ENCODE peak calls at places on chromosomes 3 and 15, in four cellular contexts. T, F, H and G are unnamed samples.

GRCh38 chr3:123404391-123404790 is 44.5 kb downstream of the ADCY5 start:
- DNase-seq in T (no peak), F (no peak), H (no peak), G (no peak)

GRCh38 chr15:94677202-94677790 is 445.9 kb downstream of the MCTP2 start:
- DNase-seq in T (no peak), F (no peak), H (no peak), G (no peak)

GRCh38 chr15:64634020-64634419 is 141.4 kb downstream of the RBPMS2 start:
- DNase-seq in T (peak), F (no peak), H (no peak), G (no peak)

GRCh38 chr3:42511196-42511595 is 8.8 kb downstream of the VIPR1 start:
- DNase-seq in T (no peak), F (no peak), H (no peak), G (no peak)

GRCh38 chr3:16999871-17000270 is 115.1 kb downstream of the PLCL2 start:
- DNase-seq in T (no peak), F (no peak), H (no peak), G (no peak)

GRCh38 chr3:4522962-4523361 is 29.8 kb downstream of the ITPR1 start:
- DNase-seq in T (no peak), F (no peak), H (no peak), G (no peak)

GRCh38 chr3:156513619-156514018 is 41.3 kb downstream of the SSR3 start:
- DNase-seq in T (no peak), F (no peak), H (no peak), G (no peak)

GRCh38 chr3:72143322-72143721 is 358.4 kb upstream of the PROK2 start:
- DNase-seq in T (no peak), F (no peak), H (no peak), G (no peak)

GRCh38 chr15:99526671-99527070 is 39.1 kb upstream of the MEF2A start:
- DNase-seq in T (no peak), F (no peak), H (no peak), G (no peak)

GRCh38 chr3:16456784-16457415 is 56.6 kb downstream of the RFTN1 start:
- DNase-seq in T (no peak), F (no peak), H (no peak), G (no peak)

GRCh38 chr3:176909044-176909443 is 288.2 kb downstream of the TBL1XR1 start:
- DNase-seq in T (no peak), F (no peak), H (no peak), G (no peak)

GRCh38 chr15:42184313-42184712 is 23.8 kb downstream of the VPS39 start:
- DNase-seq in T (no peak), F (no peak), H (no peak), G (no peak)

GRCh38 chr15:39177561-39177960 is 403.3 kb upstream of the THBS1 start:
- DNase-seq in T (no peak), F (no peak), H (no peak), G (no peak)

GRCh38 chr3:51637941-51638471 is 33.0 kb upstream of the TEX264 start:
- DNase-seq in T (no peak), F (peak), H (peak), G (peak)

GRCh38 chr3:96000963-96001362 is 813.4 kb upstream of the EPHA6 start:
- DNase-seq in T (no peak), F (no peak), H (no peak), G (no peak)

GRCh38 chr3:14273886-14274517 is 95.4 kb downstream of the LSM3 start:
- DNase-seq in T (no peak), F (no peak), H (no peak), G (no peak)

GRCh38 chr3:71478568-71478967 is 105.0 kb downstream of the FOXP1 start:
- DNase-seq in T (no peak), F (no peak), H (no peak), G (no peak)

GRCh38 chr15:60477991-60478632 is 830 bp downstream of the ICE2 start:
- DNase-seq in T (peak), F (no peak), H (peak), G (peak)

GRCh38 chr15:69848551-69849231 is 249.0 kb downstream of the TLE3 start:
- DNase-seq in T (no peak), F (no peak), H (no peak), G (no peak)

GRCh38 chr3:94225176-94225742 is 162.4 kb downstream of the NSUN3 start:
- DNase-seq in T (no peak), F (no peak), H (no peak), G (no peak)

GRCh38 chr3:159917141-159917540 is 71.5 kb upstream of the IL12A start:
- DNase-seq in T (no peak), F (no peak), H (no peak), G (no peak)

GRCh38 chr3:38118421-38119247 is 18.3 kb downstream of the ACAA1 start:
- DNase-seq in T (no peak), F (no peak), H (no peak), G (no peak)

GRCh38 chr3:45414823-45415222 is 26.4 kb downstream of the LARS2 start:
- DNase-seq in T (peak), F (no peak), H (no peak), G (no peak)

GRCh38 chr3:45413172-45413765 is 24.9 kb downstream of the LARS2 start:
- DNase-seq in T (no peak), F (no peak), H (peak), G (no peak)

GRCh38 chr3:45414341-45414740 is 26.0 kb downstream of the LARS2 start:
- DNase-seq in T (no peak), F (no peak), H (no peak), G (no peak)

GRCh38 chr3:45411081-45411480 is 22.7 kb downstream of the LARS2 start:
- DNase-seq in T (no peak), F (no peak), H (no peak), G (no peak)

DNA sequence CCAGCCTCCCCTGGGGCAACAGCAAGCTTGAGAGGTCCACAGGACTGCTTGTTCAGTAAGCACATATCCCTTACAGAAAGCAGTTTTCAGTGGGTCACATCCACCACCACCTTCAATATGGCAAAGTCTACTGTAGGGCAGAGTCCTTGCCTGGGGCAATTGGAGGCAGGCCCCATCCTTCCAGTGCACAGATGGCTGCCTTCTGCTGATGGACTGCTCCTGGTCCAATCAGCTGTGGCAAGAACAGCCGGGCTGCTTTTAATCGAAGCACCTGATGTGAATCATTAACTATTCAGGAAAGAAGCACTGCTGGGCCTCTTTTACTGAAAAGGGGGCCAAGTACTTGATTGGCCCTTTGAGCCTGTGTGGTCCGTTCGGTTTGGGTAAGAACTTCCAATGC is 24.4 kb downstream of the LARS2 start:
- DNase-seq in T (no peak), F (no peak), H (peak), G (no peak)
- TF ChIP-seq JUND in T (no peak), F (no peak), H (no peak), G (no peak)

GRCh38 chr3:98008751-98009373 is 26.3 kb downstream of the GABRR3 start:
- DNase-seq in T (no peak), F (no peak), H (no peak), G (no peak)

GRCh38 chr3:98018301-98018700 is 16.8 kb downstream of the GABRR3 start:
- DNase-seq in T (no peak), F (no peak), H (no peak), G (no peak)

GRCh38 chr3:98013428-98014349 is 21.4 kb downstream of the GABRR3 start:
- DNase-seq in T (no peak), F (no peak), H (no peak), G (no peak)

GRCh38 chr3:98010194-98010882 is 24.8 kb downstream of the GABRR3 start:
- DNase-seq in T (no peak), F (no peak), H (no peak), G (no peak)

DNA sequence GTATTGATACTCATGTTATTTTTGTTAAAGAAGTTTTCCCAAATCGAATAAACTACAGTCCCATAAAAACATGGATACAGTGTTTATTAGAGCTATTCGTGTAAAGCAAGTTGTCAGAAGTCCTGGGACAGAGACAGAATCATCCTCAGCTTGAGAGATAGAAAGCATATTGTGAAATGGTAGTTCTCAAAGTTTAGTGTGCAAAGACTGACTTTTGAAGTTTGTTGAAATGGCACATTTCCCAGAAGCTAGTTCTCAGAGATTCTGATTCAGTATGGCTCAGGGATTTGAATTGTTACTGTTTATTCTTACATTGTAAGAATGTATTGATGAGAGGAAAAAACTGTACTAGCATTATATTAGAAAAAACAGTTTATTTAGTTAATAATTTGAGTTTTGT is 22.1 kb downstream of the GABRR3 start:
- DNase-seq in T (no peak), F (no peak), H (no peak), G (no peak)
- TF ChIP-seq JUND in T (no peak), F (no peak), H (no peak), G (no peak)

GRCh38 chr15:51887887-51888592 is 58.6 kb downstream of the TMOD3 start:
- DNase-seq in T (no peak), F (no peak), H (no peak), G (no peak)

GRCh38 chr15:51884041-51884440 is 54.6 kb downstream of the TMOD3 start:
- DNase-seq in T (no peak), F (no peak), H (no peak), G (no peak)

GRCh38 chr15:51879555-51879954 is 50.1 kb downstream of the TMOD3 start:
- DNase-seq in T (no peak), F (no peak), H (no peak), G (no peak)

GRCh38 chr15:51884517-51885236 is 55.2 kb downstream of the TMOD3 start:
- DNase-seq in T (no peak), F (no peak), H (no peak), G (no peak)

GRCh38 chr15:51883436-51883835 is 54.0 kb downstream of the TMOD3 start:
- DNase-seq in T (no peak), F (no peak), H (no peak), G (no peak)
- TF ChIP-seq JUND in T (no peak), F (no peak), H (no peak), G (no peak)

DNA sequence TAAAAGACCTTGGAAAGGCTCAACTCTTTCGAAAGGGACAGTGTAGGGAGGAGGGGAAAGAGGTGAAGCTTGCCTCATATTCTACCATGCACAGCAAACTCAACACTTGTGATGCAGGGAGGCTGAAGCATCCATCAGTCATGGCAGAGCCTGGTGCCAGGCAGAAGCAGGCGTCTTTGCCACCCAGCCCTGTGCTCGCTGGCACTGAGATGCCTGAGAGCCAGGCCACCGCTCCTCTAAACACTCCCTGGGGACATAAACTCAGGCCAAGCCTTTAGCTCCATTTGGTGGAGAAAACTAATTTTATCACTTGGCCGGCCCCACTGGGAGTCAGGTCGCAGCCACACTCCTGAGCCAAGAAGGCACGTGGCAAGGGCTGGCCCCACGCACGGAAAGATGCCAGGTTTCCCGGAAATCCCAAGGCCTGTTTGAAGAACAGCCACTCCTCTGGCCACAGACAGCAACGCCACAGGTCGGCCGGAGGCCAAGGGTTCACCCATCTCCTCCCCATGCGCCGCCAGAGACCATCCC is 30.7 kb downstream of the XXYLT1 start:
- DNase-seq in T (no peak), F (no peak), H (no peak), G (no peak)
- TF ChIP-seq JUND in T (no peak), F (no peak), H (no peak), G (no peak)

GRCh38 chr3:152405915-152406802 is 137.4 kb downstream of the MBNL1 start:
- DNase-seq in T (no peak), F (no peak), H (no peak), G (no peak)
- TF ChIP-seq JUND in T (no peak), F (no peak), H (no peak), G (no peak)